ENCODE peak calls at places on chromosomes 4 and X, in four cellular contexts. One of them, this sample, is unnamed.

GRCh38 chr4:136562842-136563241 is 969.5 kb downstream of the PCDH18 start:
- DNase-seq in lung: no peak
- DNase-seq in PC-3: no peak
- DNase-seq in BE2C: no peak
- DNase-seq in this sample: no peak

GRCh38 chr4:139559095-139559490 is 3.1 kb upstream of the SETD7 start:
- DNase-seq in lung: no peak
- DNase-seq in BE2C: no peak
- DNase-seq in PC-3: no peak
- DNase-seq in this sample: no peak

GRCh38 chr4:139630991-139631390 is 34.6 kb upstream of the MGST2 start:
- DNase-seq in PC-3: no peak
- DNase-seq in BE2C: no peak
- DNase-seq in lung: no peak
- DNase-seq in this sample: no peak

GRCh38 chr4:31467781-31468180 is 747.6 kb downstream of the PCDH7 start:
- DNase-seq in BE2C: no peak
- DNase-seq in lung: no peak
- DNase-seq in PC-3: peak
- DNase-seq in this sample: peak

GRCh38 chrX:50106051-50106450 is 94.8 kb downstream of the AKAP4 start:
- DNase-seq in BE2C: peak
- DNase-seq in PC-3: no peak
- DNase-seq in lung: no peak
- DNase-seq in this sample: no peak

GRCh38 chrX:53283099-53283498 is 1.7 kb upstream of the IQSEC2 start:
- DNase-seq in BE2C: no peak
- DNase-seq in lung: no peak
- DNase-seq in PC-3: no peak
- DNase-seq in this sample: no peak

GRCh38 chr4:7399433-7400234 is 35.1 kb downstream of the PSAPL1 start:
- DNase-seq in BE2C: no peak
- DNase-seq in lung: no peak
- DNase-seq in PC-3: no peak
- DNase-seq in this sample: no peak

GRCh38 chr4:97498875-97499274 is 644.4 kb downstream of the STPG2 start:
- DNase-seq in PC-3: peak
- DNase-seq in BE2C: no peak
- DNase-seq in lung: no peak
- DNase-seq in this sample: peak

GRCh38 chrX:40096395-40097091 is 1.2 kb downstream of the BCOR start:
- DNase-seq in BE2C: peak
- DNase-seq in lung: no peak
- DNase-seq in PC-3: peak
- DNase-seq in this sample: peak

GRCh38 chrX:85627363-85627762 is 247.9 kb upstream of the POF1B start:
- DNase-seq in BE2C: no peak
- DNase-seq in lung: no peak
- DNase-seq in PC-3: peak
- DNase-seq in this sample: peak
- TF ChIP-seq CTCF in BE2C: peak
- TF ChIP-seq CTCF in lung: no peak
- TF ChIP-seq CTCF in PC-3: peak
- TF ChIP-seq CTCF in this sample: peak

DNA sequence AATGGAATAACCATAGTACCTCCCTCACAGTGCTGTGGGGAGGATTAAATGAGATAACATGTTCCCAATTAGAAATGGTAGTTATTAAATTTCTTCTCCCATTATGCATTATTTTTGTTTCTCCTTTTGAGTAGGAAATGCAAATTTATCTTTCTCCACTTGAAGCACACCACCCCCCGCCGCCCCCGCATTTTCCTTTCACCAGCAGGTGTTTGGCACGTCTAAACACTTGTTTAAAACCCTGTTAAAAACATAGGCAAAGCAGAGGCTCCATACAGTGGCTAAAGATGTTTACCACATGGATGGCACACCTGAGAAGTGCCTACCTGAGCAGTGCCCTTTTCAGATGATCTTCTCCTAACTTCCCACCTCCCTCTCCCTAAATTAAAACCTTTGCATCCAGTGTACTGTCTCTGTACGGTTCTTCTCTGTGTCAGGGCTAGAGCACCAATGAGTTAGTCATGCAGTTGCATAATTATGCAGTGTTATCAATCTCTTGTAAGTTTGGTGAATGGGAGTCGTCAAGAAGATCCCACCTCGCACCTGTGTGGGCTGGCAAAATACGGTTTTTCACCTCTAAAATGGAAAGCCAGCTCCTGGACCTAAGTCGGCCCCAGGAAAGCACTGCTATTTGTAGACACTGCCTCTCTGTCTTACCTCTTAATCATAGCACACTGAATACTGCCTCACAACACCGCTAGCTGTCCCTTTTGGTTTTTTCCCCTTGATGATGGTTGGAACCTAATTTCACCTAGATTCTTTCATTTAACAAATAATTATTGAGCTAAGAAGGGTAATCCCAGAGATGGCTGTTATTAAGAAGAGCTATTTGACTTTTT is 122.0 kb downstream of the CT47B1 start:
- DNase-seq in PC-3: no peak
- DNase-seq in lung: no peak
- DNase-seq in BE2C: no peak
- DNase-seq in this sample: no peak
- TF ChIP-seq CTCF in PC-3: no peak
- TF ChIP-seq CTCF in lung: no peak
- TF ChIP-seq CTCF in BE2C: no peak
- TF ChIP-seq CTCF in this sample: no peak

GRCh38 chr4:83780334-83780733 is 244.4 kb downstream of the GPAT3 start:
- DNase-seq in BE2C: no peak
- DNase-seq in PC-3: peak
- DNase-seq in lung: no peak
- DNase-seq in this sample: peak
- TF ChIP-seq CTCF in BE2C: no peak
- TF ChIP-seq CTCF in PC-3: peak
- TF ChIP-seq CTCF in lung: no peak
- TF ChIP-seq CTCF in this sample: peak

GRCh38 chr4:113407409-113407808 is 354.1 kb downstream of the CAMK2D start:
- DNase-seq in PC-3: no peak
- DNase-seq in BE2C: no peak
- DNase-seq in lung: no peak
- DNase-seq in this sample: no peak
- TF ChIP-seq CTCF in PC-3: no peak
- TF ChIP-seq CTCF in BE2C: no peak
- TF ChIP-seq CTCF in lung: no peak
- TF ChIP-seq CTCF in this sample: no peak

DNA sequence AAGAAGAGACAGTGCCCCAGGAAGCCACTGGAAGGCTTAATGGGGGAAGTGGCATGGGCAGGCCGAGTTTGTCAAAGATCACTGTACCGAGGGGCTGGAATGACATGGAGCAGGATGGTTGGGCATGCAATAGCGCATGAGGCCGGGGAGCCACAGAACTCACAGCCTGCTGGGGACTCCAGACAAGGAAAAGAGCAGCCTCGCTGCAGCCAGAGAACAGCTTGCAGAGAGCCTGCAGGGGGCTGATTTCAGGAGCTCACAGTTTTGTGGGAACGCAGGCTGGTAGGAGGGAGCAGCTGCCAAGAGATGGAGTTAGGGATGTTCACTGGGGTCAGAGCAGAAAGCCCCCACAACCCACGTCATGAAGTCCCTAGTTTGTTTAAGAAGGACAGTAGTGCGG is 45.4 kb downstream of the STOX2 start:
- DNase-seq in BE2C: no peak
- DNase-seq in PC-3: no peak
- DNase-seq in lung: no peak
- DNase-seq in this sample: no peak
- TF ChIP-seq CTCF in BE2C: no peak
- TF ChIP-seq CTCF in PC-3: no peak
- TF ChIP-seq CTCF in lung: no peak
- TF ChIP-seq CTCF in this sample: no peak

DNA sequence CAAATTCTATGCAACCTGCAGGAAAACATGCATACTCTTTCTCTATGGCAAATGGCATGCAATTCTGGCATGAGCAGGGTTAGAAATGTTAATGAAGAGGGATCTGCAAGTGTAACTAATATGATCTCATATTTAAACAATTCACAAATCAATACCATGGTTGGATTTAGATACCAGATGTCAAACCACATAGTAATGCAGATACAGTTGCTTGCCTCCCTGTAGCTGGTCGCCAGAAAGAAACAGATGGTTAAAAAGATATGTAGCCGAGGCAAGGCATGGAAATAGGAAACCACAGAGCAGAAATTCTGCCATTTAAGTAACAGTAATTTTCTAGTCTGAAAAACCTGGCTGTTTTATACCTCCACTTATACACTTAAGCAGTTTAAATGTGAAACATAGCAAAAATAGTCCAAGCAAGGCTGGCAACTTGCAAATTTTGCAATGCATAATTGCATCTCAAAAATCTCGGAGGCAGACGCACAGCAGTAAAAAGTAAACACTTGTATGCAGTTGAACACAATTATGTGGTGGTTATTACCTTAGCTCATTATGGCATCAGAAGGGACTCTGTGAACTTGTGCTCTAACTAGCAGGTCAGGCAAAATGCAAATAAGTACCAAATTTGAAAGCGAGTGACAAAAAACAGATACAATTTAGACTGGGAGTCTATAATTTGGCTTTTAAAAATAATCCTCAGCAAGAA is 126.8 kb downstream of the NAA11 start:
- DNase-seq in lung: no peak
- DNase-seq in BE2C: no peak
- DNase-seq in PC-3: no peak
- DNase-seq in this sample: no peak
- TF ChIP-seq CTCF in lung: no peak
- TF ChIP-seq CTCF in BE2C: no peak
- TF ChIP-seq CTCF in PC-3: no peak
- TF ChIP-seq CTCF in this sample: no peak

DNA sequence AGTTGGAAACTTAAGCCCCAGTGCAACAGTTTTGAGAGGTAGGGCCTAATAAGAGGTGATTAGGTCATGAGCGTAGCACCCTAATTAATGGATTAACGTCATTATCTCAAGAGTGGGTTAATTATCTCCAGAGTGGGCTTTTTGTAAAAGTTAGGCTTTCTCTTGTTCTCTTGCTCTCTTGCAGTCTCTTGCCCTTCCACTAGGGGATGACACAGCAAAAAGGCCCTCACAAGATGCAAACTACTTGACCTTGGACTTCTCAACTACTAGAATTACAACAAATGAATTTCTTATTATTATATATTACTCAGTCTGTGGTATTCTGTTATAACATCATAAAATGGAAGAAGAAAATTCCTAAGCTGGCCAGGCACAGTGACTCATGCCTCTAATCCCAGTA is 22.1 kb upstream of the NDST3 start:
- DNase-seq in PC-3: no peak
- DNase-seq in lung: no peak
- DNase-seq in BE2C: no peak
- DNase-seq in this sample: no peak
- TF ChIP-seq CTCF in PC-3: peak
- TF ChIP-seq CTCF in lung: no peak
- TF ChIP-seq CTCF in BE2C: peak
- TF ChIP-seq CTCF in this sample: no peak

GRCh38 chrX:150088766-150089518 is 150.7 kb upstream of the EOLA2 start:
- DNase-seq in BE2C: no peak
- DNase-seq in PC-3: no peak
- DNase-seq in lung: no peak
- DNase-seq in this sample: no peak

GRCh38 chrX:150088042-150088441 is 149.8 kb upstream of the EOLA2 start:
- DNase-seq in BE2C: no peak
- DNase-seq in PC-3: no peak
- DNase-seq in lung: no peak
- DNase-seq in this sample: no peak

GRCh38 chrX:150086371-150086770 is 148.1 kb upstream of the EOLA2 start:
- DNase-seq in BE2C: no peak
- DNase-seq in PC-3: no peak
- DNase-seq in lung: no peak
- DNase-seq in this sample: no peak

GRCh38 chrX:150085881-150086280 is 147.6 kb upstream of the EOLA2 start:
- DNase-seq in PC-3: peak
- DNase-seq in BE2C: no peak
- DNase-seq in lung: no peak
- DNase-seq in this sample: no peak

GRCh38 chrX:150087612-150088011 is 149.3 kb upstream of the EOLA2 start:
- DNase-seq in lung: no peak
- DNase-seq in BE2C: no peak
- DNase-seq in PC-3: no peak
- DNase-seq in this sample: peak
- TF ChIP-seq CTCF in lung: no peak
- TF ChIP-seq CTCF in BE2C: no peak
- TF ChIP-seq CTCF in PC-3: peak
- TF ChIP-seq CTCF in this sample: no peak